ENCODE peak calls at places on chromosomes 13 and 19, in five cellular contexts. D is pancreas; N is lower lobe of right lung; A is cardiac muscle cell; G is activated CD4-positive, alpha-beta T cell treated with anti-CD3 and anti-CD28 coated beads, Interleukin-2, amount 50 U/mL, for 4 hours. C is an unnamed sample.

GRCh38 chr13:46367622-46368327 is 19.3 kb downstream of the RUBCNL start:
- DNase-seq in D (no peak), N (no peak), A (no peak), G (no peak), C (no peak)

GRCh38 chr13:50400930-50401553 is 385.8 kb downstream of the KCNRG start:
- DNase-seq in D (no peak), N (no peak), A (no peak), G (no peak), C (no peak)

GRCh38 chr13:25844559-25845434 is 207.0 kb downstream of the SHISA2 start:
- DNase-seq in D (no peak), N (no peak), A (no peak), G (no peak), C (no peak)

GRCh38 chr19:33486936-33487793 is 34.4 kb downstream of the PEPD start:
- DNase-seq in D (no peak), N (peak; percentile 28), A (peak; percentile 62), G (no peak), C (peak; percentile 52)

GRCh38 chr13:23876265-23876664 is 12.9 kb downstream of the MIPEP start:
- DNase-seq in D (no peak), N (no peak), A (no peak), G (no peak), C (no peak)

GRCh38 chr13:67619346-67619745 is 389.2 kb upstream of the PCDH9 start:
- DNase-seq in D (no peak), N (no peak), A (no peak), G (no peak), C (no peak)

GRCh38 chr19:1624458-1624857 is 19.2 kb upstream of the UQCR11 start:
- DNase-seq in D (peak; percentile 34), N (peak; percentile 74), A (peak; percentile 67), G (peak; percentile 40), C (no peak)

GRCh38 chr19:12364391-12365093 is 941 bp downstream of the ZNF442 start:
- DNase-seq in D (peak; percentile 21), N (peak; percentile 59), A (peak; percentile 27), G (no peak), C (peak; percentile 68)

GRCh38 chr19:16588089-16588823 is 16.0 kb upstream of the SLC35E1 start:
- DNase-seq in D (peak; percentile 62), N (no peak), A (peak; percentile 55), G (peak; percentile 38), C (no peak)

GRCh38 chr19:55716531-55716930 is 21.7 kb downstream of the NLRP9 start:
- DNase-seq in D (no peak), N (no peak), A (no peak), G (no peak), C (no peak)

GRCh38 chr19:33405491-33406461 is 32.3 kb downstream of the CEBPG start:
- DNase-seq in D (peak; percentile 22), N (peak; percentile 42), A (no peak), G (no peak), C (peak; percentile 62)

GRCh38 chr13:28719656-28720055 is 886 bp upstream of the SLC46A3 start:
- DNase-seq in D (no peak), N (no peak), A (no peak), G (no peak), C (no peak)

GRCh38 chr13:113756441-113757097 is 2.5 kb upstream of the TMEM255B start:
- DNase-seq in D (no peak), N (no peak), A (no peak), G (no peak), C (peak; percentile 47)

GRCh38 chr19:5881543-5882299 is 11.4 kb upstream of the FUT5 start:
- DNase-seq in D (no peak), N (no peak), A (no peak), G (no peak), C (no peak)

C was measured in upper lobe of right lung.